ENCODE peak calls at places on chromosomes 1 and 21, in six cellular contexts. S is prostate gland, A is spleen, Q is stomach, X is H1, P is HCT116. Y is an unnamed sample.

GRCh38 chr1:115237023-115237422 is 101.0 kb downstream of the NGF start:
- DNase-seq in Q (no peak), A (no peak), S (no peak), X (no peak), P (no peak), Y (no peak)

GRCh38 chr1:94541175-94542087 is at the start of gene F3:
- DNase-seq in P (peak; percentile 70), Q (peak; percentile 93), X (peak; percentile 50), A (peak; percentile 91), S (peak; percentile 94), Y (peak; percentile 93)

GRCh38 chr1:182249201-182249676 is 142.4 kb downstream of the GLUL start:
- DNase-seq in X (no peak), Q (peak; percentile 72), P (no peak), S (no peak), A (no peak), Y (no peak)

GRCh38 chr1:31939484-31940329 is 1.5 kb upstream of the PTP4A2 start:
- DNase-seq in Q (peak; percentile 73), X (no peak), A (peak; percentile 88), P (peak; percentile 87), S (no peak), Y (peak; percentile 60)

GRCh38 chr1:158924677-158925076 is 6.7 kb upstream of the PYHIN1 start:
- DNase-seq in S (no peak), A (no peak), P (no peak), Q (no peak), X (no peak), Y (no peak)

GRCh38 chr1:154714638-154715037 is 106.7 kb upstream of the ADAR start:
- DNase-seq in P (no peak), A (no peak), S (no peak), Q (peak; percentile 33), X (no peak), Y (no peak)

GRCh38 chr1:40162791-40163441 is 1.7 kb downstream of the RLF start:
- DNase-seq in Q (no peak), X (no peak), A (no peak), P (no peak), S (no peak), Y (no peak)

GRCh38 chr1:1355376-1355775 is 3.0 kb downstream of the MXRA8 start:
- DNase-seq in Q (peak; percentile 58), A (no peak), X (no peak), S (no peak), P (no peak), Y (no peak)

GRCh38 chr1:149962039-149962647 is 25.5 kb upstream of the MTMR11 start:
- DNase-seq in X (no peak), Q (peak; percentile 63), P (peak; percentile 58), S (peak; percentile 68), A (no peak), Y (no peak)

GRCh38 chr1:155981266-155982088 is 3.1 kb upstream of the ARHGEF2 start:
- DNase-seq in A (peak; percentile 78), P (no peak), Q (no peak), X (no peak), S (no peak), Y (no peak)

GRCh38 chr1:60068393-60069045 is 5.1 kb downstream of the C1orf87 start:
- DNase-seq in Q (no peak), S (no peak), X (no peak), P (no peak), A (no peak), Y (no peak)

GRCh38 chr1:47859092-47859743 is 138.0 kb downstream of the TRABD2B start:
- DNase-seq in A (no peak), P (no peak), S (no peak), Q (no peak), X (no peak), Y (no peak)

GRCh38 chr1:33081554-33082305 is 777 bp downstream of the AZIN2 start:
- DNase-seq in X (no peak), P (no peak), S (no peak), A (no peak), Q (no peak), Y (no peak)

GRCh38 chr1:76330993-76331603 is 256.6 kb downstream of the ST6GALNAC3 start:
- DNase-seq in P (peak; percentile 63), Q (no peak), A (no peak), X (peak; percentile 38), S (peak; percentile 17), Y (no peak)

GRCh38 chr1:80218112-80218511 is 1211.6 kb upstream of the ADGRL4 start:
- DNase-seq in X (no peak), Q (no peak), S (no peak), A (no peak), P (peak; percentile 54), Y (no peak)

GRCh38 chr1:202259705-202260104 is 66.1 kb downstream of the LGR6 start:
- DNase-seq in A (peak; percentile 19), S (no peak), Q (no peak), X (no peak), P (no peak), Y (no peak)

GRCh38 chr1:201457508-201457960 is 11.5 kb downstream of the PHLDA3 start:
- DNase-seq in A (no peak), Q (no peak), X (no peak), S (no peak), P (no peak), Y (no peak)

GRCh38 chr1:121587777-121588176 is 403.0 kb downstream of the SRGAP2C start:
- DNase-seq in S (no peak), P (no peak), X (no peak), Q (no peak), A (no peak), Y (no peak)

GRCh38 chr1:208851376-208851775 is 607.2 kb upstream of the PLXNA2 start:
- DNase-seq in S (no peak), P (no peak), A (no peak), Q (no peak), X (no peak), Y (no peak)

GRCh38 chr1:41355761-41356160 is 5.5 kb upstream of the FOXO6 start:
- DNase-seq in X (no peak), A (peak; percentile 25), P (no peak), S (no peak), Q (no peak), Y (no peak)

GRCh38 chr1:67652800-67653199 is 32.2 kb upstream of the GADD45A start:
- DNase-seq in X (no peak), P (no peak), A (no peak), S (no peak), Q (no peak), Y (no peak)

GRCh38 chr21:15066231-15066577 is 1.4 kb upstream of the NRIP1 start:
- DNase-seq in P (no peak), Q (no peak), A (no peak), X (no peak), S (no peak), Y (no peak)

GRCh38 chr21:28220670-28221069 is 772.0 kb downstream of the LTN1 start:
- DNase-seq in S (no peak), X (no peak), Q (no peak), A (no peak), P (no peak), Y (no peak)

GRCh38 chr1:207941664-207942063 is 30.7 kb upstream of the CD34 start:
- DNase-seq in X (no peak), P (no peak), S (no peak), Q (peak; percentile 55), A (no peak), Y (peak; percentile 66)

GRCh38 chr1:150545486-150546032 is 3.6 kb upstream of the ADAMTSL4 start:
- DNase-seq in A (peak; percentile 6), S (no peak), P (no peak), Q (no peak), X (no peak), Y (no peak)

GRCh38 chr1:41537257-41537656 is 52.8 kb upstream of the EDN2 start:
- DNase-seq in P (no peak), X (no peak), A (peak; percentile 59), Q (no peak), S (no peak), Y (no peak)

GRCh38 chr21:43974791-43975468 is 37.2 kb upstream of the TRAPPC10 start:
- DNase-seq in P (no peak), X (no peak), S (no peak), Q (no peak), A (no peak), Y (no peak)
- TF ChIP-seq POLR2AphosphoS5 in P (no peak), X (no peak), S (no peak), Q (no peak), A (no peak), Y (no peak)

GRCh38 chr1:175166746-175167145 is 25.8 kb downstream of the KIAA0040 start:
- DNase-seq in X (no peak), S (no peak), A (no peak), Q (no peak), P (no peak), Y (no peak)
- TF ChIP-seq POLR2A in X (no peak), S (no peak), A (no peak), Q (no peak), P (no peak), Y (no peak)

GRCh38 chr1:210117198-210117597 is 115.4 kb upstream of the SERTAD4 start:
- DNase-seq in S (no peak), A (no peak), P (no peak), Q (no peak), X (no peak), Y (no peak)

GRCh38 chr1:210123383-210123782 is 109.2 kb upstream of the SERTAD4 start:
- DNase-seq in A (no peak), S (no peak), X (no peak), P (no peak), Q (no peak), Y (no peak)

GRCh38 chr1:210117681-210118170 is 114.9 kb upstream of the SERTAD4 start:
- DNase-seq in S (no peak), P (no peak), A (no peak), Q (no peak), X (no peak), Y (no peak)
- H3K27ac ChIP-seq in S (no peak overlapping the region), P (no peak overlapping the region), A (no peak overlapping the region), Q (no peak overlapping the region), X (no peak overlapping the region), Y (no peak overlapping the region)

GRCh38 chr1:9240914-9241820 is 6.6 kb downstream of the H6PD start:
- DNase-seq in P (no peak), S (no peak), X (no peak), Q (no peak), A (no peak), Y (no peak)

GRCh38 chr1:9244501-9245229 is 10.1 kb downstream of the H6PD start:
- DNase-seq in A (peak; percentile 75), Q (peak; percentile 82), S (peak; percentile 92), X (no peak), P (no peak), Y (peak; percentile 81)

GRCh38 chr1:9239622-9240401 is 5.2 kb downstream of the H6PD start:
- DNase-seq in S (no peak), X (no peak), P (no peak), A (peak; percentile 92), Q (peak; percentile 57), Y (peak; percentile 62)

GRCh38 chr1:9242338-9242969 is 7.9 kb downstream of the H6PD start:
- DNase-seq in P (no peak), Q (peak; percentile 91), A (no peak), S (peak; percentile 94), X (no peak), Y (peak; percentile 65)

DNA sequence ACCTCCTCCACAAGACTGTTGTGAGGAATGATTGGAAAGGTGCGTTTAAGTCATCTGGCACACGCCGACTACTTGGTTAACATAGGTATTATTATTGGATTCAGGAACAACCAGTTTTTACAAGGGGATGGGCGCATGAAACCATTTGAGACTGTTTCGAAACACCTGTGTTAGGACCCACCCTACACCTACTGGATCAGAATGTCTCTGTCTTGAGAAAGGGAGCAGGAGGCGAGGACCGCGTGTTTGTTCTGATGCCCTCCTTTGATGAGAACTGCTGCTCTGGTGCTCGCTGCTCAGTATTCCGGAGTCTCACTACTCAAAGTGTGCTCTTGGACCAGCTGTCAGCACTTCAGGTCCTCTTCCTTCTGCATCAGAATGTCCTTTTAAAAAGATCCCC is 7.3 kb downstream of the H6PD start:
- DNase-seq in Q (peak; percentile 38), P (no peak), A (no peak), X (no peak), S (peak; percentile 84), Y (no peak)
- TF ChIP-seq POLR2AphosphoS5 in Q (no peak), P (no peak), A (no peak), X (no peak), S (peak; percentile 90), Y (no peak)

GRCh38 chr1:56683569-56683968 is 38.5 kb downstream of the PRKAA2 start:
- DNase-seq in A (no peak), Q (no peak), P (no peak), S (no peak), X (no peak), Y (no peak)
- TF ChIP-seq POLR2A in A (no peak), Q (no peak), P (no peak), S (no peak), X (no peak), Y (no peak)